ENCODE peak calls at places on chromosomes 13 and 19, in four cellular contexts. One of them, this sample, is unnamed.

GRCh38 chr19:47663911-47664771 is 49.1 kb upstream of the EHD2 start:
- DNase-seq in HFFc6: peak
- DNase-seq in astrocyte of the cerebellum: peak
- DNase-seq in IMR-90: peak
- DNase-seq in this sample: peak

GRCh38 chr13:51912091-51912490 is 50.3 kb downstream of the CCDC70 start:
- DNase-seq in HFFc6: no peak
- DNase-seq in astrocyte of the cerebellum: no peak
- DNase-seq in IMR-90: no peak
- DNase-seq in this sample: no peak

GRCh38 chr13:101845501-101846012 is 393.1 kb downstream of the ITGBL1 start:
- DNase-seq in HFFc6: no peak
- DNase-seq in astrocyte of the cerebellum: no peak
- DNase-seq in IMR-90: peak
- DNase-seq in this sample: no peak

GRCh38 chr13:102847272-102848234 is 1.7 kb downstream of the ERCC5 start:
- DNase-seq in HFFc6: no peak
- DNase-seq in astrocyte of the cerebellum: no peak
- DNase-seq in IMR-90: peak
- DNase-seq in this sample: no peak

GRCh38 chr13:37602743-37603381 is 4.3 kb upstream of the POSTN start:
- DNase-seq in HFFc6: peak
- DNase-seq in astrocyte of the cerebellum: peak
- DNase-seq in IMR-90: peak
- DNase-seq in this sample: no peak

GRCh38 chr19:2176336-2176994 is 12.7 kb downstream of the DOT1L start:
- DNase-seq in HFFc6: no peak
- DNase-seq in astrocyte of the cerebellum: no peak
- DNase-seq in IMR-90: no peak
- DNase-seq in this sample: no peak

GRCh38 chr19:16645140-16645539 is 14.8 kb downstream of the SMIM7 start:
- DNase-seq in HFFc6: no peak
- DNase-seq in astrocyte of the cerebellum: no peak
- DNase-seq in IMR-90: no peak
- DNase-seq in this sample: no peak

GRCh38 chr19:41018736-41019290 is 27.7 kb downstream of the CYP2B6 start:
- DNase-seq in HFFc6: no peak
- DNase-seq in astrocyte of the cerebellum: no peak
- DNase-seq in IMR-90: no peak
- DNase-seq in this sample: no peak

GRCh38 chr19:16920816-16921529 is 32.2 kb downstream of the F2RL3 start:
- DNase-seq in HFFc6: peak
- DNase-seq in astrocyte of the cerebellum: peak
- DNase-seq in IMR-90: peak
- DNase-seq in this sample: peak

GRCh38 chr13:53250272-53250875 is 221.8 kb downstream of the OLFM4 start:
- DNase-seq in HFFc6: peak
- DNase-seq in astrocyte of the cerebellum: peak
- DNase-seq in IMR-90: peak
- DNase-seq in this sample: peak

GRCh38 chr19:51123381-51124186 is 1.1 kb upstream of the SIGLEC9 start:
- DNase-seq in HFFc6: no peak
- DNase-seq in astrocyte of the cerebellum: no peak
- DNase-seq in IMR-90: no peak
- DNase-seq in this sample: no peak

GRCh38 chr19:23116802-23117571 is at the start of gene ZNF730:
- DNase-seq in HFFc6: peak
- DNase-seq in astrocyte of the cerebellum: peak
- DNase-seq in IMR-90: peak
- DNase-seq in this sample: peak

GRCh38 chr19:38190793-38191192 is 33.2 kb downstream of the DPF1 start:
- DNase-seq in HFFc6: no peak
- DNase-seq in astrocyte of the cerebellum: no peak
- DNase-seq in IMR-90: no peak
- DNase-seq in this sample: no peak

GRCh38 chr13:99926014-99926731 is 45.4 kb downstream of the ZIC5 start:
- DNase-seq in HFFc6: peak
- DNase-seq in astrocyte of the cerebellum: no peak
- DNase-seq in IMR-90: peak
- DNase-seq in this sample: no peak

GRCh38 chr13:41981961-41982723 is 21.2 kb upstream of the VWA8 start:
- DNase-seq in HFFc6: no peak
- DNase-seq in astrocyte of the cerebellum: no peak
- DNase-seq in IMR-90: peak
- DNase-seq in this sample: no peak

GRCh38 chr13:25899464-25899863 is 152.4 kb downstream of the SHISA2 start:
- DNase-seq in HFFc6: no peak
- DNase-seq in astrocyte of the cerebellum: no peak
- DNase-seq in IMR-90: no peak
- DNase-seq in this sample: no peak

GRCh38 chr19:23054456-23054855 is 51.5 kb upstream of the ZNF728 start:
- DNase-seq in HFFc6: no peak
- DNase-seq in astrocyte of the cerebellum: no peak
- DNase-seq in IMR-90: no peak
- DNase-seq in this sample: no peak

GRCh38 chr19:806815-807421 is 9.7 kb downstream of the PTBP1 start:
- DNase-seq in HFFc6: no peak
- DNase-seq in astrocyte of the cerebellum: no peak
- DNase-seq in IMR-90: no peak
- DNase-seq in this sample: no peak

GRCh38 chr13:70339738-70340137 is 231.5 kb upstream of the KLHL1 start:
- DNase-seq in HFFc6: no peak
- DNase-seq in astrocyte of the cerebellum: peak
- DNase-seq in IMR-90: no peak
- DNase-seq in this sample: no peak

GRCh38 chr13:44810067-44810840 is 179.0 kb downstream of the NUFIP1 start:
- DNase-seq in HFFc6: no peak
- DNase-seq in astrocyte of the cerebellum: no peak
- DNase-seq in IMR-90: no peak
- DNase-seq in this sample: no peak

GRCh38 chr19:7461841-7462629 is 26.8 kb downstream of the PEX11G start:
- DNase-seq in HFFc6: no peak
- DNase-seq in astrocyte of the cerebellum: no peak
- DNase-seq in IMR-90: no peak
- DNase-seq in this sample: no peak

GRCh38 chr13:75906315-75906714 is 270.2 kb downstream of the LMO7 start:
- DNase-seq in HFFc6: no peak
- DNase-seq in astrocyte of the cerebellum: no peak
- DNase-seq in IMR-90: no peak
- DNase-seq in this sample: no peak

GRCh38 chr13:113851826-113852535 is 11.9 kb downstream of the GAS6 start:
- DNase-seq in HFFc6: no peak
- DNase-seq in astrocyte of the cerebellum: no peak
- DNase-seq in IMR-90: no peak
- DNase-seq in this sample: no peak

GRCh38 chr13:35512271-35512920 is 35.9 kb upstream of the MAB21L1 start:
- DNase-seq in HFFc6: peak
- DNase-seq in astrocyte of the cerebellum: peak
- DNase-seq in IMR-90: peak
- DNase-seq in this sample: peak

GRCh38 chr13:51221674-51222509 is at the start of gene FAM124A:
- DNase-seq in HFFc6: no peak
- DNase-seq in astrocyte of the cerebellum: no peak
- DNase-seq in IMR-90: peak
- DNase-seq in this sample: no peak

GRCh38 chr13:74687452-74688180 is 553.4 kb upstream of the KLF12 start:
- DNase-seq in HFFc6: no peak
- DNase-seq in astrocyte of the cerebellum: no peak
- DNase-seq in IMR-90: no peak
- DNase-seq in this sample: no peak

GRCh38 chr19:4095488-4095844 is 28.5 kb downstream of the MAP2K2 start:
- DNase-seq in HFFc6: no peak
- DNase-seq in astrocyte of the cerebellum: no peak
- DNase-seq in IMR-90: no peak
- DNase-seq in this sample: no peak

GRCh38 chr19:46052896-46053295 is 12.1 kb upstream of the IGFL4 start:
- DNase-seq in HFFc6: no peak
- DNase-seq in astrocyte of the cerebellum: no peak
- DNase-seq in IMR-90: no peak
- DNase-seq in this sample: no peak

GRCh38 chr19:46049597-46049996 is 8.8 kb upstream of the IGFL4 start:
- DNase-seq in HFFc6: no peak
- DNase-seq in astrocyte of the cerebellum: no peak
- DNase-seq in IMR-90: no peak
- DNase-seq in this sample: no peak
- TF ChIP-seq CTCF in HFFc6: no peak
- TF ChIP-seq CTCF in astrocyte of the cerebellum: no peak
- TF ChIP-seq CTCF in IMR-90: no peak
- TF ChIP-seq CTCF in this sample: no peak

DNA sequence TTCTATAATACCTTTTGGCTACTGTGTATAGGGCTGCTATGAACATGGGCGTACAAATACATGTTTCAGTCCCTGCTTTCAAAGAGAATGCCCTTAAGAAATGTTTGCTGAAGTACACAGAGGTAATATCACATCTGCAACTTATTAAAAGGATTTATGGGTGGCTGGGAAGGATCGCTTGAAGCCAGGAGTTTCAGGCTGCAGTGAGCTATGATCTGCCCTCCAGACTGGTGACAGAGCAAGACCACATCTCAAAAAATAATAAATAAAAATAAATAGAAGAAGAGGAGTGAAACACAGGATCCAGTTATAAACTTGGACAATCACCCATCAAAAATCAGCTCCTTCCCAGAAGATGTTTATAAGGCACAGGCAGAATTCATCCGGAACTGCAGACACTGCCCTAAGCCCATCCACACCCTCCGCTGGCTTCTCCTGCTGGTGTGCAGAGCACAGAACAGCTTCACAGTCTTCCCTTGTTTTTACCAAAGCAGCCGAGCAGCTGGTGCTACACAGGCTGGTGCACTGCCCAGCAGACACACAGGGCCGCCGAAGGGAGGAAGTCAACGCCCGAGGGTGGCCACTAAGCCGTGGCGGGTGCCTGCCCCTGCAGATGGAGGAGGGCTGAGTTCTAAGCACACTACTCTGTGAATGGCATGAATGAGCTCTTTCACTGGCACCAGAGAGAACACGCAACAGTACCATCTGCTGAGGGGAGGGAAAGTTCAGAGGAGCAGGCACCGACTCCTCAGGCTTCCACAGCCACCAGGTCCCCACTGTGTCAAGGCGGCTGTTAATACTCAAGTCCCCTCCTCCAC is 44.0 kb downstream of the BRD4 start:
- DNase-seq in HFFc6: peak
- DNase-seq in astrocyte of the cerebellum: no peak
- DNase-seq in IMR-90: peak
- DNase-seq in this sample: no peak
- TF ChIP-seq CTCF in HFFc6: no peak
- TF ChIP-seq CTCF in astrocyte of the cerebellum: no peak
- TF ChIP-seq CTCF in IMR-90: no peak
- TF ChIP-seq CTCF in this sample: peak

GRCh38 chr19:54207908-54208783 is 7.5 kb downstream of the RPS9 start:
- DNase-seq in HFFc6: no peak
- DNase-seq in astrocyte of the cerebellum: peak
- DNase-seq in IMR-90: peak
- DNase-seq in this sample: no peak
- TF ChIP-seq CTCF in HFFc6: no peak
- TF ChIP-seq CTCF in astrocyte of the cerebellum: no peak
- TF ChIP-seq CTCF in IMR-90: no peak
- TF ChIP-seq CTCF in this sample: no peak

GRCh38 chr19:46470376-46470775 is 987 bp downstream of the PNMA8A start:
- DNase-seq in HFFc6: no peak
- DNase-seq in astrocyte of the cerebellum: no peak
- DNase-seq in IMR-90: no peak
- DNase-seq in this sample: no peak
- TF ChIP-seq CTCF in HFFc6: no peak
- TF ChIP-seq CTCF in astrocyte of the cerebellum: no peak
- TF ChIP-seq CTCF in IMR-90: no peak
- TF ChIP-seq CTCF in this sample: no peak